ENCODE peak calls at places on chromosomes 5 and 9, in ten cellular contexts. P is HFFc6; Y is T-helper 9 cell; W is NCI-H1436; K is stimulated activated CD4-positive, alpha-beta T cell treated with anti-CD3 and anti-CD28 coated beads, Interleukin-2, amount 100 ng/mL, for 24 hours; T is NCI-H1105 treated with DMSO at 0.1 percent for 48 hours; V is CD8-positive, alpha-beta memory T cell; F is H4; X is DMS153; S is hepatocyte. L is an unnamed sample.

GRCh38 chr9:7366121-7366520 is 433.5 kb downstream of the DMAC1 start:
- DNase-seq in P (no peak), Y (no peak), W (no peak), K (no peak), T (no peak), V (no peak), F (no peak), X (no peak), S (no peak), L (no peak)

GRCh38 chr9:70480405-70480980 is 66.0 kb upstream of the KLF9 start:
- DNase-seq in P (no peak), Y (no peak), W (no peak), K (no peak), T (peak), V (no peak), F (no peak), X (peak), S (peak), L (peak)

GRCh38 chr5:107979272-107979671 is 308.5 kb upstream of the EFNA5 start:
- DNase-seq in P (no peak), Y (no peak), W (no peak), K (no peak), T (no peak), V (no peak), F (peak), X (no peak), S (no peak), L (no peak)

GRCh38 chr5:57779383-57780223 is 297.0 kb upstream of the ACTBL2 start:
- DNase-seq in P (peak), Y (no peak), W (peak), K (peak), T (peak), V (no peak), F (peak), X (peak), S (peak), L (peak)

GRCh38 chr9:105148328-105149006 is 96.0 kb upstream of the SLC44A1 start:
- DNase-seq in P (no peak), Y (no peak), W (no peak), K (no peak), T (no peak), V (no peak), F (no peak), X (no peak), S (no peak), L (no peak)

GRCh38 chr5:67038817-67039603 is 157.6 kb downstream of the CD180 start:
- DNase-seq in P (peak), Y (no peak), W (no peak), K (no peak), T (no peak), V (no peak), F (peak), X (no peak), S (no peak), L (no peak)

GRCh38 chr5:159878988-159879471 is 37.3 kb upstream of the ADRA1B start:
- DNase-seq in P (peak), Y (no peak), W (peak), K (no peak), T (no peak), V (no peak), F (peak), X (no peak), S (peak), L (no peak)

GRCh38 chr5:112419050-112419595 is at the start of gene EPB41L4A:
- DNase-seq in P (no peak), Y (no peak), W (no peak), K (peak), T (peak), V (no peak), F (no peak), X (no peak), S (peak), L (peak)

GRCh38 chr5:145636396-145636795 is 198.7 kb downstream of the PRELID2 start:
- DNase-seq in P (no peak), Y (no peak), W (no peak), K (no peak), T (no peak), V (no peak), F (no peak), X (no peak), S (no peak), L (no peak)

GRCh38 chr5:93789173-93790070 is 48.0 kb upstream of the POU5F2 start:
- DNase-seq in P (peak), Y (no peak), W (no peak), K (no peak), T (no peak), V (no peak), F (peak), X (no peak), S (no peak), L (peak)

GRCh38 chr9:135186248-135187164 is 99.0 kb downstream of the OLFM1 start:
- DNase-seq in P (no peak), Y (no peak), W (no peak), K (no peak), T (no peak), V (no peak), F (no peak), X (no peak), S (no peak), L (no peak)

GRCh38 chr5:154316223-154316967 is 125.9 kb downstream of the GALNT10 start:
- DNase-seq in P (no peak), Y (no peak), W (peak), K (no peak), T (peak), V (no peak), F (no peak), X (no peak), S (no peak), L (no peak)

GRCh38 chr5:131607903-131608540 is 27.0 kb downstream of the RAPGEF6 start:
- DNase-seq in P (no peak), Y (no peak), W (no peak), K (no peak), T (no peak), V (no peak), F (no peak), X (no peak), S (no peak), L (no peak)

GRCh38 chr5:150153483-150153882 is 2.2 kb downstream of the PDGFRB start:
- DNase-seq in P (no peak), Y (no peak), W (no peak), K (no peak), T (no peak), V (no peak), F (no peak), X (no peak), S (no peak), L (no peak)

GRCh38 chr9:33659915-33660314 is 135.4 kb upstream of the PRSS3 start:
- DNase-seq in P (no peak), Y (no peak), W (no peak), K (no peak), T (no peak), V (no peak), F (no peak), X (no peak), S (no peak), L (no peak)

GRCh38 chr5:39473156-39473779 is 48.5 kb upstream of the DAB2 start:
- DNase-seq in P (peak), Y (no peak), W (no peak), K (no peak), T (no peak), V (no peak), F (no peak), X (no peak), S (no peak), L (no peak)

GRCh38 chr9:36950389-36950788 is 83.7 kb downstream of the PAX5 start:
- DNase-seq in P (no peak), Y (no peak), W (no peak), K (no peak), T (no peak), V (no peak), F (no peak), X (no peak), S (no peak), L (no peak)

GRCh38 chr5:135829681-135830383 is 4.6 kb upstream of the SLC25A48 start:
- DNase-seq in P (peak), Y (no peak), W (peak), K (peak), T (peak), V (no peak), F (peak), X (no peak), S (peak), L (peak)

GRCh38 chr5:65812648-65813047 is 90.6 kb downstream of the NLN start:
- DNase-seq in P (no peak), Y (no peak), W (no peak), K (no peak), T (no peak), V (no peak), F (peak), X (no peak), S (peak), L (peak)

GRCh38 chr9:89743216-89743575 is 138.4 kb downstream of the GADD45G start:
- DNase-seq in P (no peak), Y (peak), W (no peak), K (peak), T (no peak), V (peak), F (no peak), X (no peak), S (no peak), L (no peak)

GRCh38 chr5:153565822-153566221 is 75.4 kb downstream of the GRIA1 start:
- DNase-seq in P (peak), Y (no peak), W (no peak), K (no peak), T (no peak), V (no peak), F (no peak), X (no peak), S (no peak), L (no peak)

GRCh38 chr5:77102549-77102948 is 15.5 kb upstream of the ZBED3 start:
- DNase-seq in P (no peak), Y (no peak), W (no peak), K (no peak), T (no peak), V (no peak), F (no peak), X (no peak), S (no peak), L (no peak)

GRCh38 chr5:138975098-138975847 is 100.1 kb upstream of the LRRTM2 start:
- DNase-seq in P (peak), Y (no peak), W (no peak), K (no peak), T (no peak), V (no peak), F (peak), X (no peak), S (peak), L (no peak)

GRCh38 chr5:179143446-179143845 is 83.3 kb downstream of the ZNF354C start:
- DNase-seq in P (no peak), Y (no peak), W (no peak), K (no peak), T (no peak), V (no peak), F (peak), X (no peak), S (peak), L (no peak)

GRCh38 chr9:106961623-106962022 is 98.7 kb downstream of the ZNF462 start:
- DNase-seq in P (no peak), Y (no peak), W (no peak), K (no peak), T (no peak), V (no peak), F (no peak), X (no peak), S (no peak), L (no peak)

GRCh38 chr5:124001216-124001615 is 489.2 kb downstream of the CSNK1G3 start:
- DNase-seq in P (no peak), Y (no peak), W (no peak), K (no peak), T (no peak), V (no peak), F (no peak), X (no peak), S (no peak), L (no peak)

GRCh38 chr9:32782476-32783167 is 718 bp upstream of the TMEM215 start:
- DNase-seq in P (no peak), Y (no peak), W (no peak), K (no peak), T (no peak), V (no peak), F (no peak), X (no peak), S (peak), L (no peak)

GRCh38 chr9:136201609-136202448 is 3.1 kb downstream of the LHX3 start:
- DNase-seq in P (no peak), Y (no peak), W (no peak), K (no peak), T (no peak), V (no peak), F (no peak), X (no peak), S (peak), L (no peak)

GRCh38 chr9:16281707-16282106 is 588.8 kb downstream of the BNC2 start:
- DNase-seq in P (no peak), Y (no peak), W (no peak), K (no peak), T (no peak), V (no peak), F (no peak), X (no peak), S (no peak), L (no peak)

GRCh38 chr5:153543959-153544470 is 53.5 kb downstream of the GRIA1 start:
- DNase-seq in P (peak), Y (no peak), W (no peak), K (no peak), T (no peak), V (no peak), F (no peak), X (no peak), S (no peak), L (no peak)

GRCh38 chr5:131005963-131006684 is 158.9 kb downstream of the HINT1 start:
- DNase-seq in P (no peak), Y (no peak), W (no peak), K (no peak), T (no peak), V (no peak), F (no peak), X (no peak), S (peak), L (no peak)

GRCh38 chr5:77972545-77973252 is 196.6 kb upstream of the TBCA start:
- DNase-seq in P (no peak), Y (no peak), W (peak), K (peak), T (no peak), V (no peak), F (no peak), X (no peak), S (peak), L (no peak)

GRCh38 chr5:109703827-109704226 is 14.1 kb downstream of the MAN2A1 start:
- DNase-seq in P (no peak), Y (no peak), W (no peak), K (no peak), T (no peak), V (no peak), F (peak), X (no peak), S (no peak), L (no peak)

GRCh38 chr5:112355058-112355685 is 63.9 kb downstream of the EPB41L4A start:
- DNase-seq in P (no peak), Y (no peak), W (no peak), K (no peak), T (no peak), V (no peak), F (no peak), X (no peak), S (no peak), L (no peak)

GRCh38 chr5:53008751-53009150 is 19.6 kb downstream of the ITGA2 start:
- DNase-seq in P (peak), Y (no peak), W (no peak), K (peak), T (no peak), V (no peak), F (no peak), X (no peak), S (no peak), L (peak)